ENCODE peak calls at places on chromosomes 12 and 14, in five cellular contexts. One of them, this sample, is unnamed.
A peak's percentile ranks its signal among the peaks of the same experiment; 100 is the strongest.

GRCh38 chr12:41514907-41515306 is 326.8 kb downstream of the PDZRN4 start:
- DNase-seq in H9: no peak
- DNase-seq in H1: no peak
- DNase-seq in trophoblast cell: no peak
- DNase-seq in neuronal stem cell: no peak
- DNase-seq in this sample: no peak

GRCh38 chr12:109718390-109718789 is 4.8 kb downstream of the FAM222A start:
- DNase-seq in H9: peak; percentile 86
- DNase-seq in H1: no peak
- DNase-seq in trophoblast cell: peak; percentile 8
- DNase-seq in neuronal stem cell: peak; percentile 80
- DNase-seq in this sample: peak; percentile 15

GRCh38 chr12:54988402-54989054 is 4.0 kb upstream of the TESPA1 start:
- DNase-seq in H9: no peak
- DNase-seq in H1: no peak
- DNase-seq in trophoblast cell: no peak
- DNase-seq in neuronal stem cell: no peak
- DNase-seq in this sample: peak; percentile 9

GRCh38 chr12:95694148-95694547 is 96.4 kb downstream of the NTN4 start:
- DNase-seq in H9: no peak
- DNase-seq in H1: no peak
- DNase-seq in trophoblast cell: peak; percentile 49
- DNase-seq in neuronal stem cell: peak; percentile 5
- DNase-seq in this sample: no peak

GRCh38 chr12:38771871-38772270 is 133.5 kb downstream of the CPNE8 start:
- DNase-seq in H9: no peak
- DNase-seq in H1: no peak
- DNase-seq in trophoblast cell: no peak
- DNase-seq in neuronal stem cell: no peak
- DNase-seq in this sample: peak; percentile 27

GRCh38 chr12:68587448-68587873 is 23.2 kb upstream of the RAP1B start:
- DNase-seq in H9: no peak
- DNase-seq in H1: no peak
- DNase-seq in trophoblast cell: no peak
- DNase-seq in neuronal stem cell: no peak
- DNase-seq in this sample: no peak

GRCh38 chr14:41285193-41285748 is 321.4 kb upstream of the LRFN5 start:
- DNase-seq in H9: no peak
- DNase-seq in H1: no peak
- DNase-seq in trophoblast cell: peak; percentile 61
- DNase-seq in neuronal stem cell: peak; percentile 57
- DNase-seq in this sample: peak; percentile 56

GRCh38 chr14:74647834-74648361 is 35.9 kb upstream of the LTBP2 start:
- DNase-seq in H9: no peak
- DNase-seq in H1: no peak
- DNase-seq in trophoblast cell: no peak
- DNase-seq in neuronal stem cell: no peak
- DNase-seq in this sample: no peak

GRCh38 chr12:109994262-109995175 is 1.6 kb downstream of the GIT2 start:
- DNase-seq in H9: no peak
- DNase-seq in H1: no peak
- DNase-seq in trophoblast cell: no peak
- DNase-seq in neuronal stem cell: no peak
- DNase-seq in this sample: no peak

GRCh38 chr12:9041321-9041720 is 52.0 kb downstream of the KLRG1 start:
- DNase-seq in H9: no peak
- DNase-seq in H1: no peak
- DNase-seq in trophoblast cell: no peak
- DNase-seq in neuronal stem cell: no peak
- DNase-seq in this sample: peak; percentile 9

GRCh38 chr12:41795910-41796309 is 348.8 kb downstream of the GXYLT1 start:
- DNase-seq in H9: peak; percentile 76
- DNase-seq in H1: peak; percentile 34
- DNase-seq in trophoblast cell: no peak
- DNase-seq in neuronal stem cell: no peak
- DNase-seq in this sample: no peak

GRCh38 chr12:128076188-128076587 is 190.8 kb upstream of the TMEM132C start:
- DNase-seq in H9: no peak
- DNase-seq in H1: no peak
- DNase-seq in trophoblast cell: peak; percentile 49
- DNase-seq in neuronal stem cell: no peak
- DNase-seq in this sample: peak; percentile 81

GRCh38 chr12:120939523-120939922 is 35.4 kb upstream of the SPPL3 start:
- DNase-seq in H9: no peak
- DNase-seq in H1: no peak
- DNase-seq in trophoblast cell: peak; percentile 86
- DNase-seq in neuronal stem cell: no peak
- DNase-seq in this sample: no peak

GRCh38 chr12:26196424-26196722 is 1.0 kb downstream of the SSPN start:
- DNase-seq in H9: no peak
- DNase-seq in H1: no peak
- DNase-seq in trophoblast cell: no peak
- DNase-seq in neuronal stem cell: no peak
- DNase-seq in this sample: no peak

GRCh38 chr14:50225067-50225973 is 6.1 kb downstream of the SOS2 start:
- DNase-seq in H9: no peak
- DNase-seq in H1: no peak
- DNase-seq in trophoblast cell: peak; percentile 10
- DNase-seq in neuronal stem cell: no peak
- DNase-seq in this sample: peak; percentile 65

GRCh38 chr12:6336079-6336858 is 5.6 kb downstream of the TNFRSF1A start:
- DNase-seq in H9: peak; percentile 99
- DNase-seq in H1: peak; percentile 96
- DNase-seq in trophoblast cell: peak; percentile 98
- DNase-seq in neuronal stem cell: peak; percentile 89
- DNase-seq in this sample: peak; percentile 100

GRCh38 chr12:62113366-62114011 is 146.7 kb upstream of the USP15 start:
- DNase-seq in H9: peak; percentile 49
- DNase-seq in H1: no peak
- DNase-seq in trophoblast cell: no peak
- DNase-seq in neuronal stem cell: no peak
- DNase-seq in this sample: no peak

GRCh38 chr12:94640134-94640928 is 10.0 kb downstream of the TMCC3 start:
- DNase-seq in H9: no peak
- DNase-seq in H1: no peak
- DNase-seq in trophoblast cell: peak; percentile 87
- DNase-seq in neuronal stem cell: no peak
- DNase-seq in this sample: peak; percentile 75

GRCh38 chr12:48817957-48818830 is at the start of gene CACNB3:
- DNase-seq in H9: peak; percentile 93
- DNase-seq in H1: no peak
- DNase-seq in trophoblast cell: peak; percentile 63
- DNase-seq in neuronal stem cell: peak; percentile 71
- DNase-seq in this sample: peak; percentile 66

GRCh38 chr12:48814313-48815280 is 3.7 kb upstream of the CACNB3 start:
- DNase-seq in H9: peak; percentile 83
- DNase-seq in H1: no peak
- DNase-seq in trophoblast cell: peak; percentile 77
- DNase-seq in neuronal stem cell: peak; percentile 79
- DNase-seq in this sample: peak; percentile 83

GRCh38 chr12:48813464-48814312 is 4.6 kb upstream of the CACNB3 start:
- DNase-seq in H9: peak; percentile 85
- DNase-seq in H1: no peak
- DNase-seq in trophoblast cell: no peak
- DNase-seq in neuronal stem cell: no peak
- DNase-seq in this sample: peak; percentile 64

GRCh38 chr12:48816148-48816854 is 2.0 kb upstream of the CACNB3 start:
- DNase-seq in H9: no peak
- DNase-seq in H1: no peak
- DNase-seq in trophoblast cell: no peak
- DNase-seq in neuronal stem cell: no peak
- DNase-seq in this sample: peak; percentile 21

GRCh38 chr12:48815281-48816110 is 2.8 kb upstream of the CACNB3 start:
- DNase-seq in H9: peak; percentile 88
- DNase-seq in H1: no peak
- DNase-seq in trophoblast cell: peak; percentile 74
- DNase-seq in neuronal stem cell: peak; percentile 68
- DNase-seq in this sample: peak; percentile 90
- H2BK12ac ChIP-seq in H9: no peak overlapping the region
- H2BK12ac ChIP-seq in H1: peak overlapping the region; percentile 75
- H2BK12ac ChIP-seq in trophoblast cell: no peak overlapping the region
- H2BK12ac ChIP-seq in neuronal stem cell: no peak overlapping the region
- H2BK12ac ChIP-seq in this sample: peak overlapping the region; percentile 23

GRCh38 chr14:61296151-61296550 is 15.0 kb upstream of the TMEM30B start:
- DNase-seq in H9: no peak
- DNase-seq in H1: no peak
- DNase-seq in trophoblast cell: no peak
- DNase-seq in neuronal stem cell: no peak
- DNase-seq in this sample: no peak
- H2BK12ac ChIP-seq in H9: no peak overlapping the region
- H2BK12ac ChIP-seq in H1: no peak overlapping the region
- H2BK12ac ChIP-seq in trophoblast cell: peak overlapping the region; percentile 7
- H2BK12ac ChIP-seq in neuronal stem cell: no peak overlapping the region
- H2BK12ac ChIP-seq in this sample: no peak overlapping the region

DNA sequence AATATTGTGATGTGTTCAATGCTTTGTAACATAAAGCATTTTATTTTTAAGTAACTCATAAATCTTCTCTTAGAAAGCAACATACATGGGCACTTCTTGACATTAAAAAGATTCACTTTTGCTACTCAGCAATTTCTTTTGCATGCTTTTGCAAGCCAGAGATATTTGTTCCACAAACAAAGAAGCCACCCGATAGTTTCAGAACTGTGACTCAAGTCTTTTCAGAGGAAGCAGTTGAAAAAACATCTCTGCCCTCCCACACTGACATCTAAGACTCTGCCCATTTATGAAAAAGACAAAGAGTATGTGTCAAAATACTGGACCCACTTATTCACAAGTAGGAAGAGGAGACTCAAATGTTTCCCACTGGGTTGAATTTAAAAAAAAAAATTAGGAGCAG is 7.5 kb downstream of the APPL2 start:
- DNase-seq in H9: no peak
- DNase-seq in H1: no peak
- DNase-seq in trophoblast cell: peak; percentile 61
- DNase-seq in neuronal stem cell: no peak
- DNase-seq in this sample: peak; percentile 60
- H2BK12ac ChIP-seq in H9: no peak overlapping the region
- H2BK12ac ChIP-seq in H1: no peak overlapping the region
- H2BK12ac ChIP-seq in trophoblast cell: no peak overlapping the region
- H2BK12ac ChIP-seq in neuronal stem cell: no peak overlapping the region
- H2BK12ac ChIP-seq in this sample: no peak overlapping the region

GRCh38 chr14:26381405-26381804 is 216.4 kb downstream of the NOVA1 start:
- DNase-seq in H9: no peak
- DNase-seq in H1: no peak
- DNase-seq in trophoblast cell: no peak
- DNase-seq in neuronal stem cell: no peak
- DNase-seq in this sample: no peak

GRCh38 chr14:26380616-26381015 is 217.2 kb downstream of the NOVA1 start:
- DNase-seq in H9: no peak
- DNase-seq in H1: no peak
- DNase-seq in trophoblast cell: no peak
- DNase-seq in neuronal stem cell: no peak
- DNase-seq in this sample: no peak

GRCh38 chr14:26379951-26380350 is 217.9 kb downstream of the NOVA1 start:
- DNase-seq in H9: no peak
- DNase-seq in H1: no peak
- DNase-seq in trophoblast cell: no peak
- DNase-seq in neuronal stem cell: no peak
- DNase-seq in this sample: no peak

DNA sequence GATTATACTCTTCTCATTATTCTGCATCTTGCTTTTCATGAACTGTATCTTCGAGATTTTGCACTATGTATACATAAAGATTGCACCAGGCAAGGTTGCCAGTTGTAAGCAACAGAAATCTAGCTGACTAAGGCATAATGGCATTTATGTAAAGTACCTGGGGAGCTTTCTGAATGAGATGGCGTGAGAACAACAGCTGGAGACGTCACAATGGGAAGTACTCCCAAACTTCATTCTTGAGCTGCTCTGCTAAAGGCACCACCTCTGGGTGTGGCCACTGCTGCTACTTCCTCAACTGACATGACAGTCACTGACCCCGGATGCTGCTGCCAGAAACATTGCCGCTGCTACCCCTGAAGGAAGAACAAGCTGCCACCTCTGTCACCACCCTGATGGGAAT is 220.7 kb downstream of the NOVA1 start:
- DNase-seq in H9: peak; percentile 47
- DNase-seq in H1: no peak
- DNase-seq in trophoblast cell: no peak
- DNase-seq in neuronal stem cell: no peak
- DNase-seq in this sample: no peak
- H2BK12ac ChIP-seq in H9: no peak overlapping the region
- H2BK12ac ChIP-seq in H1: no peak overlapping the region
- H2BK12ac ChIP-seq in trophoblast cell: no peak overlapping the region
- H2BK12ac ChIP-seq in neuronal stem cell: no peak overlapping the region
- H2BK12ac ChIP-seq in this sample: no peak overlapping the region

DNA sequence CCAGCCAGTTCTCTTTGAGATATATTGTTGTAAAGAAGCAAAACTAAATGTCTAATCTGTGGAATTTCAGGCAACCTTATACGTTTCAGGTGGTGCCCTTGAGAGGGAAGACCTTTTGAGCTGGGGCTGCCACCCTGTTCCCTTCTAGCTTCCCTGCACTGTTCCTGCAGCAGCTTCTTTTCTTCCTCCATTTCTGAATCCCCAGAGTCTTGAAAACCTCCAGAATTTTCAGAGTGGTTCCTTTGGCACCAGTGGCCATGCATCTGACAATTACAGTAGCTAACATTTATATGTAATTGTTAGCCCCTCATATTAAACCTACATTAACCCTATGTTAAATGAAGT is 271.3 kb downstream of the ZFP36L1 start:
- DNase-seq in H9: no peak
- DNase-seq in H1: no peak
- DNase-seq in trophoblast cell: no peak
- DNase-seq in neuronal stem cell: no peak
- DNase-seq in this sample: no peak
- H2BK12ac ChIP-seq in H9: no peak overlapping the region
- H2BK12ac ChIP-seq in H1: peak overlapping the region; percentile 82
- H2BK12ac ChIP-seq in trophoblast cell: peak overlapping the region; percentile 65
- H2BK12ac ChIP-seq in neuronal stem cell: peak overlapping the region; percentile 49
- H2BK12ac ChIP-seq in this sample: no peak overlapping the region

GRCh38 chr14:85344847-85345591 is 184.9 kb upstream of the FLRT2 start:
- DNase-seq in H9: no peak
- DNase-seq in H1: no peak
- DNase-seq in trophoblast cell: no peak
- DNase-seq in neuronal stem cell: no peak
- DNase-seq in this sample: no peak
- H2BK12ac ChIP-seq in H9: no peak overlapping the region
- H2BK12ac ChIP-seq in H1: no peak overlapping the region
- H2BK12ac ChIP-seq in trophoblast cell: no peak overlapping the region
- H2BK12ac ChIP-seq in neuronal stem cell: no peak overlapping the region
- H2BK12ac ChIP-seq in this sample: no peak overlapping the region

GRCh38 chr12:57472391-57472790 is 7.3 kb downstream of the ARHGAP9 start:
- DNase-seq in H9: no peak
- DNase-seq in H1: no peak
- DNase-seq in trophoblast cell: no peak
- DNase-seq in neuronal stem cell: no peak
- DNase-seq in this sample: no peak
- H2BK12ac ChIP-seq in H9: no peak overlapping the region
- H2BK12ac ChIP-seq in H1: no peak overlapping the region
- H2BK12ac ChIP-seq in trophoblast cell: no peak overlapping the region
- H2BK12ac ChIP-seq in neuronal stem cell: no peak overlapping the region
- H2BK12ac ChIP-seq in this sample: no peak overlapping the region

DNA sequence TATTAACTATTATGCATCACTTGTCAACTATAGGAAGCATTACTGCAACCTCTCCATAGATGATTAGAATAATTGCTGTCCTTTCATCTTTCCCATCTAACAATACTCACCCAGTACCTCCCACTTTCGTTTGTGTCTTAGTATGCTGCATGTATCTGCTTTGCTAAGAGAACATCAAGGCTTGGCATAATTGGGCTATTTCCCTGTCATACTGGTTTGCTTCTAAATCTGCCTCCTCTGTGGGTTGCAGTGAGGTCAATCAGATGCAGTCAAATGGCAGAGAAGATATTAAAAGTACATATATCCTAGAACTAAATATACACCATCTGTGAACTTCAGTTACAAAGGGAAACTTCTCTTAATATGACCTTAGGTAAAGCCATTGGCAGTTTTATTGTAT is 710.8 kb downstream of the DIO2 start:
- DNase-seq in H9: no peak
- DNase-seq in H1: no peak
- DNase-seq in trophoblast cell: no peak
- DNase-seq in neuronal stem cell: no peak
- DNase-seq in this sample: no peak
- H2BK12ac ChIP-seq in H9: no peak overlapping the region
- H2BK12ac ChIP-seq in H1: no peak overlapping the region
- H2BK12ac ChIP-seq in trophoblast cell: no peak overlapping the region
- H2BK12ac ChIP-seq in neuronal stem cell: no peak overlapping the region
- H2BK12ac ChIP-seq in this sample: no peak overlapping the region

This sample was measured in mesenchymal stem cell.